ENCODE peak calls at places on chromosomes 16 and 17, in five cellular contexts. One of them, this sample, is unnamed.

GRCh38 chr17:40086150-40087044 is 14.0 kb downstream of the NR1D1 start:
- DNase-seq in mesenchymal stem cell: peak
- DNase-seq in hepatocyte: peak
- DNase-seq in breast epithelium: no peak
- DNase-seq in PC-3: peak
- DNase-seq in this sample: peak

GRCh38 chr17:47077576-47077975 is 98.5 kb upstream of the RPRML start:
- DNase-seq in mesenchymal stem cell: peak
- DNase-seq in hepatocyte: no peak
- DNase-seq in breast epithelium: no peak
- DNase-seq in PC-3: peak
- DNase-seq in this sample: no peak

GRCh38 chr17:41308251-41308917 is 725 bp downstream of the KRTAP16-1 start:
- DNase-seq in mesenchymal stem cell: no peak
- DNase-seq in hepatocyte: no peak
- DNase-seq in breast epithelium: peak
- DNase-seq in PC-3: no peak
- DNase-seq in this sample: no peak

GRCh38 chr16:54237-54581 is 581 bp downstream of the SNRNP25 start:
- DNase-seq in mesenchymal stem cell: no peak
- DNase-seq in hepatocyte: no peak
- DNase-seq in breast epithelium: no peak
- DNase-seq in PC-3: no peak
- DNase-seq in this sample: no peak

GRCh38 chr16:17273142-17273561 is 197.6 kb downstream of the XYLT1 start:
- DNase-seq in mesenchymal stem cell: no peak
- DNase-seq in hepatocyte: peak
- DNase-seq in breast epithelium: no peak
- DNase-seq in PC-3: peak
- DNase-seq in this sample: peak

GRCh38 chr17:17819561-17819995 is 17.2 kb downstream of the SREBF1 start:
- DNase-seq in mesenchymal stem cell: peak
- DNase-seq in hepatocyte: peak
- DNase-seq in breast epithelium: peak
- DNase-seq in PC-3: peak
- DNase-seq in this sample: peak

GRCh38 chr17:41602524-41602923 is 10.0 kb downstream of the KRT16 start:
- DNase-seq in mesenchymal stem cell: no peak
- DNase-seq in hepatocyte: no peak
- DNase-seq in breast epithelium: no peak
- DNase-seq in PC-3: no peak
- DNase-seq in this sample: no peak

GRCh38 chr16:1612320-1613111 is at the start of gene CRAMP1:
- DNase-seq in mesenchymal stem cell: peak
- DNase-seq in hepatocyte: peak
- DNase-seq in breast epithelium: no peak
- DNase-seq in PC-3: no peak
- DNase-seq in this sample: no peak

GRCh38 chr17:43584666-43585102 is 38.5 kb upstream of the ETV4 start:
- DNase-seq in mesenchymal stem cell: no peak
- DNase-seq in hepatocyte: peak
- DNase-seq in breast epithelium: no peak
- DNase-seq in PC-3: peak
- DNase-seq in this sample: peak

GRCh38 chr17:39229274-39229913 is 3.6 kb upstream of the STAC2 start:
- DNase-seq in mesenchymal stem cell: peak
- DNase-seq in hepatocyte: no peak
- DNase-seq in breast epithelium: no peak
- DNase-seq in PC-3: peak
- DNase-seq in this sample: no peak

GRCh38 chr16:57115504-57116182 is 23.3 kb downstream of the CPNE2 start:
- DNase-seq in mesenchymal stem cell: no peak
- DNase-seq in hepatocyte: peak
- DNase-seq in breast epithelium: no peak
- DNase-seq in PC-3: no peak
- DNase-seq in this sample: peak

GRCh38 chr16:2786061-2786825 is 1.1 kb downstream of the PRSS33 start:
- DNase-seq in mesenchymal stem cell: no peak
- DNase-seq in hepatocyte: no peak
- DNase-seq in breast epithelium: no peak
- DNase-seq in PC-3: no peak
- DNase-seq in this sample: no peak

GRCh38 chr17:65550758-65551157 is 10.7 kb downstream of the AXIN2 start:
- DNase-seq in mesenchymal stem cell: no peak
- DNase-seq in hepatocyte: no peak
- DNase-seq in breast epithelium: no peak
- DNase-seq in PC-3: no peak
- DNase-seq in this sample: no peak

GRCh38 chr17:10149573-10150399 is 48.6 kb downstream of the GAS7 start:
- DNase-seq in mesenchymal stem cell: peak
- DNase-seq in hepatocyte: no peak
- DNase-seq in breast epithelium: no peak
- DNase-seq in PC-3: peak
- DNase-seq in this sample: no peak

GRCh38 chr16:21023509-21024202 is 123.1 kb downstream of the LYRM1 start:
- DNase-seq in mesenchymal stem cell: no peak
- DNase-seq in hepatocyte: peak
- DNase-seq in breast epithelium: no peak
- DNase-seq in PC-3: no peak
- DNase-seq in this sample: no peak

GRCh38 chr16:52283018-52283417 is 263.9 kb downstream of the TOX3 start:
- DNase-seq in mesenchymal stem cell: peak
- DNase-seq in hepatocyte: no peak
- DNase-seq in breast epithelium: no peak
- DNase-seq in PC-3: no peak
- DNase-seq in this sample: no peak

GRCh38 chr17:20934288-20934687 is 108.5 kb downstream of the USP22 start:
- DNase-seq in mesenchymal stem cell: no peak
- DNase-seq in hepatocyte: no peak
- DNase-seq in breast epithelium: no peak
- DNase-seq in PC-3: no peak
- DNase-seq in this sample: no peak

GRCh38 chr17:67546578-67547527 is 169.8 kb downstream of the PITPNC1 start:
- DNase-seq in mesenchymal stem cell: peak
- DNase-seq in hepatocyte: peak
- DNase-seq in breast epithelium: no peak
- DNase-seq in PC-3: no peak
- DNase-seq in this sample: peak

GRCh38 chr17:38911081-38911730 is 14.2 kb upstream of the LASP1NB start:
- DNase-seq in mesenchymal stem cell: no peak
- DNase-seq in hepatocyte: no peak
- DNase-seq in breast epithelium: no peak
- DNase-seq in PC-3: no peak
- DNase-seq in this sample: no peak

GRCh38 chr17:9971991-9972390 is 66.9 kb upstream of the RCVRN start:
- DNase-seq in mesenchymal stem cell: peak
- DNase-seq in hepatocyte: peak
- DNase-seq in breast epithelium: no peak
- DNase-seq in PC-3: peak
- DNase-seq in this sample: peak

GRCh38 chr16:19884611-19885455 is at the start of gene GPRC5B:
- DNase-seq in mesenchymal stem cell: peak
- DNase-seq in hepatocyte: peak
- DNase-seq in breast epithelium: peak
- DNase-seq in PC-3: peak
- DNase-seq in this sample: peak
- H3K27ac ChIP-seq in mesenchymal stem cell: no peak
- H3K27ac ChIP-seq in hepatocyte: peak
- H3K27ac ChIP-seq in breast epithelium: peak
- H3K27ac ChIP-seq in PC-3: no peak
- H3K27ac ChIP-seq in this sample: no peak

GRCh38 chr17:78377858-78378224 is 608 bp upstream of the PGS1 start:
- DNase-seq in mesenchymal stem cell: no peak
- DNase-seq in hepatocyte: peak
- DNase-seq in breast epithelium: no peak
- DNase-seq in PC-3: no peak
- DNase-seq in this sample: no peak
- H3K27ac ChIP-seq in mesenchymal stem cell: peak
- H3K27ac ChIP-seq in hepatocyte: peak
- H3K27ac ChIP-seq in breast epithelium: peak
- H3K27ac ChIP-seq in PC-3: no peak
- H3K27ac ChIP-seq in this sample: peak

GRCh38 chr16:80573700-80574120 is 32.9 kb downstream of the DYNLRB2 start:
- DNase-seq in mesenchymal stem cell: no peak
- DNase-seq in hepatocyte: no peak
- DNase-seq in breast epithelium: no peak
- DNase-seq in PC-3: no peak
- DNase-seq in this sample: no peak

GRCh38 chr16:80570106-80570478 is 29.3 kb downstream of the DYNLRB2 start:
- DNase-seq in mesenchymal stem cell: no peak
- DNase-seq in hepatocyte: peak
- DNase-seq in breast epithelium: no peak
- DNase-seq in PC-3: peak
- DNase-seq in this sample: no peak

GRCh38 chr16:80563807-80564206 is 23.0 kb downstream of the DYNLRB2 start:
- DNase-seq in mesenchymal stem cell: no peak
- DNase-seq in hepatocyte: peak
- DNase-seq in breast epithelium: no peak
- DNase-seq in PC-3: no peak
- DNase-seq in this sample: no peak

GRCh38 chr16:80564394-80564793 is 23.6 kb downstream of the DYNLRB2 start:
- DNase-seq in mesenchymal stem cell: no peak
- DNase-seq in hepatocyte: no peak
- DNase-seq in breast epithelium: no peak
- DNase-seq in PC-3: no peak
- DNase-seq in this sample: no peak

GRCh38 chr16:80569440-80570105 is 28.8 kb downstream of the DYNLRB2 start:
- DNase-seq in mesenchymal stem cell: no peak
- DNase-seq in hepatocyte: peak
- DNase-seq in breast epithelium: no peak
- DNase-seq in PC-3: peak
- DNase-seq in this sample: no peak
- H3K27ac ChIP-seq in mesenchymal stem cell: no peak
- H3K27ac ChIP-seq in hepatocyte: peak
- H3K27ac ChIP-seq in breast epithelium: no peak
- H3K27ac ChIP-seq in PC-3: peak
- H3K27ac ChIP-seq in this sample: no peak

GRCh38 chr16:67964477-67965131 is 3.8 kb downstream of the SLC12A4 start:
- DNase-seq in mesenchymal stem cell: no peak
- DNase-seq in hepatocyte: no peak
- DNase-seq in breast epithelium: no peak
- DNase-seq in PC-3: no peak
- DNase-seq in this sample: no peak
- H3K27ac ChIP-seq in mesenchymal stem cell: no peak
- H3K27ac ChIP-seq in hepatocyte: no peak
- H3K27ac ChIP-seq in breast epithelium: no peak
- H3K27ac ChIP-seq in PC-3: no peak
- H3K27ac ChIP-seq in this sample: no peak

GRCh38 chr17:5797447-5797846 is 213.1 kb upstream of the NLRP1 start:
- DNase-seq in mesenchymal stem cell: peak
- DNase-seq in hepatocyte: no peak
- DNase-seq in breast epithelium: no peak
- DNase-seq in PC-3: no peak
- DNase-seq in this sample: no peak

GRCh38 chr17:5794881-5795486 is 210.7 kb upstream of the NLRP1 start:
- DNase-seq in mesenchymal stem cell: no peak
- DNase-seq in hepatocyte: no peak
- DNase-seq in breast epithelium: no peak
- DNase-seq in PC-3: no peak
- DNase-seq in this sample: no peak

GRCh38 chr17:5789443-5789842 is 205.1 kb upstream of the NLRP1 start:
- DNase-seq in mesenchymal stem cell: no peak
- DNase-seq in hepatocyte: no peak
- DNase-seq in breast epithelium: no peak
- DNase-seq in PC-3: no peak
- DNase-seq in this sample: no peak

GRCh38 chr17:5793899-5794298 is 209.6 kb upstream of the NLRP1 start:
- DNase-seq in mesenchymal stem cell: no peak
- DNase-seq in hepatocyte: no peak
- DNase-seq in breast epithelium: no peak
- DNase-seq in PC-3: peak
- DNase-seq in this sample: no peak

DNA sequence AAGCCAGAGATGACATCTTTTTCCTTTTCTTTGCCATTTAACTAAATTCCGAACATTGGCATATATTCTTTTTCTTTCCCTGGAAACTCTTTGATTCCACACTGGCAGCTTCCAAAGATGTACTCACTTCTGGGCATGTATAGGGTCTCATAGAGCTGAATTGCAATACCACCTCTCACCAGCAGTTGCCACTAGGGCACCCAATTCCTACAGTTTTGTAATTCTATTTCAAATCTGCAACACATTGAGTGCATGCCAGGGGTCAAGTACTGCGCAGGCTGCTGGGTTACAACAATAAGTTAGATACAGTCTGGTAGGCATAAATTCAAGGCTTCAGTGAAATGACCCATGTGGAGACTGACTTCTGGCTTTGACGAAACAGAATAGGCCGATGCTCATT is 208.8 kb upstream of the NLRP1 start:
- DNase-seq in mesenchymal stem cell: no peak
- DNase-seq in hepatocyte: no peak
- DNase-seq in breast epithelium: no peak
- DNase-seq in PC-3: no peak
- DNase-seq in this sample: no peak
- H3K27ac ChIP-seq in mesenchymal stem cell: no peak
- H3K27ac ChIP-seq in hepatocyte: no peak
- H3K27ac ChIP-seq in breast epithelium: no peak
- H3K27ac ChIP-seq in PC-3: no peak
- H3K27ac ChIP-seq in this sample: no peak

GRCh38 chr16:71287903-71288302 is 1.3 kb downstream of the CMTR2 start:
- DNase-seq in mesenchymal stem cell: no peak
- DNase-seq in hepatocyte: peak
- DNase-seq in breast epithelium: no peak
- DNase-seq in PC-3: peak
- DNase-seq in this sample: no peak
- H3K27ac ChIP-seq in mesenchymal stem cell: no peak
- H3K27ac ChIP-seq in hepatocyte: peak
- H3K27ac ChIP-seq in breast epithelium: no peak
- H3K27ac ChIP-seq in PC-3: no peak
- H3K27ac ChIP-seq in this sample: no peak

DNA sequence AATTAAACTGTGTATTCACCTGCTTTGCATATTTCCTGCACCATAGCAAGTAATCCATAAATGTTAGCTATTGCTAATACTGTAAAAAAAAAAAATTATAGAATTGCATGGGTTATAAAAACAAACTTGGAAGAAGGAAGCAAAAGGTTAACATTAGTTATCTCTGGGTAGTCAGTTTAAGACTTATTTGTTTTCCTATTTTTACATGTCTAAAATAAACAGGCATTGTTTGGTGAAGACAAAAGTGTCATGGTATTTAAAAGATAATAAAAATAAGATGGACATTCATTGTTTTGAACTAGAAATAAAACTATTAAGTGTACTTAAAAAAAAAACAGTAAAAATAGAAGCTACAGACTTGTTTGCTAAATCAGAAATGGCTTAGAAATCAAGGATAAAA is 313.8 kb downstream of the SOX9 start:
- DNase-seq in mesenchymal stem cell: no peak
- DNase-seq in hepatocyte: no peak
- DNase-seq in breast epithelium: no peak
- DNase-seq in PC-3: no peak
- DNase-seq in this sample: no peak
- H3K27ac ChIP-seq in mesenchymal stem cell: no peak
- H3K27ac ChIP-seq in hepatocyte: no peak
- H3K27ac ChIP-seq in breast epithelium: no peak
- H3K27ac ChIP-seq in PC-3: no peak
- H3K27ac ChIP-seq in this sample: no peak

This sample was measured in adrenal gland.